ENCODE peak calls at places on chromosomes 4 and X, in ten cellular contexts. Z is Peyer's patch, L is ascending aorta, Q is cardiac muscle cell, S is HFF-Myc, P is epithelial cell of esophagus, Y is spleen, O is GM12878, W is mammary epithelial cell, U is esophagus muscularis mucosa. M is an unnamed sample.

GRCh38 chr4:84878090-84878489 is 88.4 kb downstream of the WDFY3 start:
- DNase-seq in Z (no peak), L (no peak), Q (peak), S (peak), P (peak), Y (no peak), O (no peak), W (peak), U (no peak), M (no peak)

GRCh38 chrX:48003367-48003757 is 427 bp downstream of the ZNF182 start:
- DNase-seq in Z (no peak), L (no peak), Q (no peak), S (no peak), P (no peak), Y (peak), O (no peak), W (no peak), U (no peak), M (no peak)

GRCh38 chr4:83387922-83388676 is 53.5 kb upstream of the HPSE start:
- DNase-seq in Z (no peak), L (no peak), Q (peak), S (no peak), P (no peak), Y (no peak), O (no peak), W (no peak), U (no peak), M (no peak)

GRCh38 chr4:76548704-76549103 is 113.7 kb downstream of the SHROOM3 start:
- DNase-seq in Z (no peak), L (no peak), Q (no peak), S (no peak), P (no peak), Y (no peak), O (no peak), W (no peak), U (no peak), M (no peak)

GRCh38 chrX:134931550-134931949 is 59.2 kb upstream of the SMIM10 start:
- DNase-seq in Z (no peak), L (no peak), Q (no peak), S (no peak), P (no peak), Y (no peak), O (no peak), W (no peak), U (no peak), M (no peak)

GRCh38 chrX:56764975-56765791 is 36.1 kb downstream of the NBDY start:
- DNase-seq in Z (peak), L (peak), Q (no peak), S (no peak), P (no peak), Y (peak), O (no peak), W (no peak), U (peak), M (no peak)

GRCh38 chrX:103488332-103488731 is 31.0 kb downstream of the RAB40A start:
- DNase-seq in Z (no peak), L (no peak), Q (peak), S (no peak), P (peak), Y (no peak), O (no peak), W (no peak), U (no peak), M (no peak)

GRCh38 chr4:144295286-144295995 is 154.9 kb upstream of the GYPA start:
- DNase-seq in Z (no peak), L (no peak), Q (peak), S (no peak), P (peak), Y (no peak), O (no peak), W (peak), U (no peak), M (no peak)

GRCh38 chr4:177557416-177557815 is 115.2 kb upstream of the AGA start:
- DNase-seq in Z (no peak), L (no peak), Q (no peak), S (no peak), P (no peak), Y (peak), O (no peak), W (no peak), U (no peak), M (no peak)

GRCh38 chr4:77862478-77863216 is at the start of gene MRPL1:
- DNase-seq in Z (peak), L (peak), Q (peak), S (peak), P (peak), Y (peak), O (peak), W (peak), U (peak), M (peak)
- TF ChIP-seq CTCF in Z (no peak), L (no peak), Q (no peak), S (no peak), P (peak), Y (no peak), O (no peak), W (no peak), U (no peak), M (peak)

DNA sequence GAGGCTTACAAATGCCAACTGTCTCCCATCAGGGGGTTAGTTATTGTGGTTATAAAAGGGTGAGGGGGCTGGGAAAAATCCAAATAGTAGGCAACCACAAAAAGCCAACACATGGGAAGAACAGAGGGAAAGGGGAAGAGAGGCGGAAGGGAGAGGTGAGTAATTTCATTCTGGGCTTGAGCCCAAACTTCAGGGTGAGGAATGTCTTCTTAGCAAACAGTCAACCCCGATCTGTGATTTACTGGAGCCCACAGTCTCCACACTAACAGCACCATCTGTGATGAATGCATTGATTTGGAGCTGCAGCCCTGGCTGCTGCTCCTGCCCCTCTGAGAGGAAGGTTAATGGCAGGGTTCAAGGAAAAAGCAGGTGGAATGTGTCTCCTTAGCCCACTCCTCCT is 162.2 kb upstream of the GPR101 start:
- DNase-seq in Z (no peak), L (no peak), Q (peak), S (no peak), P (peak), Y (no peak), O (no peak), W (no peak), U (no peak), M (no peak)
- H3K4me3 ChIP-seq in Z (no peak), L (no peak), Q (no peak), S (no peak), P (no peak), Y (no peak), O (no peak), W (no peak), U (no peak), M (no peak)

GRCh38 chr4:61588621-61589020 is 388.5 kb downstream of the ADGRL3 start:
- DNase-seq in Z (no peak), L (no peak), Q (no peak), S (no peak), P (no peak), Y (no peak), O (no peak), W (no peak), U (no peak), M (no peak)

DNA sequence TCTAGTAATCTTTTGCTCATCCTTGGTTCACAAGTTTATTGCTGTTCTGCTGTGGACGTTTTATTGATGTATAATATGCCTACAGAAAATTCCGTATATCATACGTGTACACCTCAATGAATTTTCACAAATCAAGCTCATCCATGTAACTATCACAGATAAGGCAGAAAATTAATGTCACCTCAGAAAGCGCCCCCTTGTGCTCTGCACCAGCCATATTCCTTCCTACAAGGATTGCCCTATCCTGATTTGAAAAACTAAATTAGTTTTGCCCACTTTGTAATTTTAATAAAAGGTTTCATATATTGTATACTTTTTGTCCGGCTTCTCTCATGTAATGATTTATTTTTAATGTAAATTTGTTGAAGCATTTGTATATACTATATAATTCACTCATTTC is 390.8 kb downstream of the ADGRL3 start:
- DNase-seq in Z (no peak), L (no peak), Q (no peak), S (no peak), P (no peak), Y (no peak), O (no peak), W (no peak), U (no peak), M (no peak)
- TF ChIP-seq CTCF in Z (no peak), L (no peak), Q (peak), S (no peak), P (peak), Y (no peak), O (no peak), W (peak), U (no peak), M (peak)

GRCh38 chr4:14562901-14563300 is 439.4 kb upstream of the CPEB2 start:
- DNase-seq in Z (no peak), L (no peak), Q (no peak), S (no peak), P (no peak), Y (no peak), O (no peak), W (no peak), U (no peak), M (no peak)
- H3K4me3 ChIP-seq in Z (no peak), L (no peak), Q (no peak), S (no peak), P (no peak), Y (no peak), O (no peak), W (no peak), U (no peak), M (no peak)

GRCh38 chr4:189084671-189085070 is 856.0 kb upstream of the FRG1 start:
- DNase-seq in Z (no peak), L (no peak), Q (no peak), S (no peak), P (no peak), Y (no peak), O (no peak), W (no peak), U (no peak), M (no peak)
- TF ChIP-seq CTCF in Z (no peak), L (no peak), Q (no peak), S (no peak), P (no peak), Y (no peak), O (no peak), W (no peak), U (no peak), M (no peak)

GRCh38 chr4:101791189-101791572 is 651 bp downstream of the BANK1 start:
- DNase-seq in Z (no peak), L (no peak), Q (no peak), S (no peak), P (no peak), Y (peak), O (no peak), W (no peak), U (no peak), M (no peak)

GRCh38 chr4:101795704-101796103 is 5.2 kb downstream of the BANK1 start:
- DNase-seq in Z (no peak), L (no peak), Q (no peak), S (no peak), P (peak), Y (no peak), O (no peak), W (no peak), U (no peak), M (peak)

GRCh38 chr4:101792056-101792575 is 1.6 kb downstream of the BANK1 start:
- DNase-seq in Z (no peak), L (no peak), Q (no peak), S (no peak), P (no peak), Y (no peak), O (no peak), W (no peak), U (no peak), M (no peak)

GRCh38 chr4:101790521-101791188 is at the start of gene BANK1:
- DNase-seq in Z (peak), L (peak), Q (peak), S (no peak), P (peak), Y (peak), O (peak), W (peak), U (no peak), M (no peak)

DNA sequence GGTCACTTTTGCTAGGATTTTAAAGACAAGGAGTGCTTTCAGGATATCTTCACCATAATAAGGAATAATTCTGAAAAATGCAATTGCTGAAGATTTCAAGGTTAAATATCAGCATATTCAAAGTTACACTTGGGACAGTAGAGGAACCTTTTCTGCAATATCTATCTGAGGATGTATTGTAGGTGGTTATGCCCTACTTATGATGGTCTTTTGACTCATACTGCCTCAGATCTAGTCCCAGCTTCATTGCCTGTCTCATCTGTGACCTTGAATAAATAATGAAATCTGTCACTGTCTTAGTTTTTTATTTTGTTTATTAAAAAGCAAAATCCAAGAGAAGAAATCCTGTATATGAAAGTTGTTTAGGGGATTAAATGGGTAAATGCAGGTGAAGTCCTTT is 2.9 kb downstream of the BANK1 start:
- DNase-seq in Z (no peak), L (no peak), Q (no peak), S (no peak), P (no peak), Y (no peak), O (no peak), W (no peak), U (no peak), M (no peak)
- H3K4me3 ChIP-seq in Z (no peak), L (no peak), Q (no peak), S (no peak), P (no peak), Y (peak), O (no peak), W (no peak), U (no peak), M (no peak)

GRCh38 chr4:64721106-64721505 is 311.9 kb upstream of the TECRL start:
- DNase-seq in Z (no peak), L (no peak), Q (no peak), S (no peak), P (no peak), Y (no peak), O (no peak), W (no peak), U (no peak), M (no peak)

GRCh38 chr4:64715741-64716140 is 306.5 kb upstream of the TECRL start:
- DNase-seq in Z (no peak), L (no peak), Q (no peak), S (no peak), P (no peak), Y (no peak), O (no peak), W (no peak), U (no peak), M (no peak)

GRCh38 chr4:64713256-64713840 is 304.1 kb upstream of the TECRL start:
- DNase-seq in Z (no peak), L (no peak), Q (peak), S (no peak), P (peak), Y (no peak), O (no peak), W (peak), U (no peak), M (no peak)

GRCh38 chr4:64718091-64718490 is 308.8 kb upstream of the TECRL start:
- DNase-seq in Z (no peak), L (no peak), Q (peak), S (no peak), P (peak), Y (no peak), O (no peak), W (peak), U (no peak), M (peak)
- TF ChIP-seq CTCF in Z (no peak), L (no peak), Q (no peak), S (no peak), P (no peak), Y (no peak), O (no peak), W (no peak), U (no peak), M (peak)